ENCODE peak calls at places on chromosomes 2 and 18, in ten cellular contexts. One of them, this sample, is unnamed.
A peak's percentile ranks its signal among the peaks of the same experiment; 100 is the strongest.

GRCh38 chr2:236256601-236257000 is 7.6 kb downstream of the ASB18 start:
- DNase-seq in coronary artery: no peak
- DNase-seq in BE2C: no peak
- DNase-seq in cardiac muscle cell: no peak
- DNase-seq in transverse colon: no peak
- DNase-seq in psoas muscle: no peak
- DNase-seq in cardiac fibroblast: no peak
- DNase-seq in fibroblast of lung: no peak
- DNase-seq in colonic mucosa: no peak
- DNase-seq in left lung: no peak
- DNase-seq in this sample: no peak

GRCh38 chr18:79523221-79523737 is 127.5 kb downstream of the NFATC1 start:
- DNase-seq in colonic mucosa: no peak
- DNase-seq in coronary artery: peak; percentile 54
- DNase-seq in transverse colon: no peak
- DNase-seq in BE2C: no peak
- DNase-seq in cardiac fibroblast: no peak
- DNase-seq in left lung: peak; percentile 10
- DNase-seq in fibroblast of lung: no peak
- DNase-seq in psoas muscle: no peak
- DNase-seq in cardiac muscle cell: no peak
- DNase-seq in this sample: no peak

GRCh38 chr2:189341077-189341476 is 100.2 kb upstream of the WDR75 start:
- DNase-seq in transverse colon: no peak
- DNase-seq in colonic mucosa: no peak
- DNase-seq in BE2C: no peak
- DNase-seq in cardiac fibroblast: no peak
- DNase-seq in cardiac muscle cell: no peak
- DNase-seq in coronary artery: no peak
- DNase-seq in fibroblast of lung: no peak
- DNase-seq in psoas muscle: no peak
- DNase-seq in left lung: no peak
- DNase-seq in this sample: no peak

GRCh38 chr2:237465515-237466227 is 21.4 kb upstream of the MLPH start:
- DNase-seq in coronary artery: peak; percentile 62
- DNase-seq in left lung: no peak
- DNase-seq in psoas muscle: no peak
- DNase-seq in cardiac muscle cell: peak; percentile 94
- DNase-seq in BE2C: no peak
- DNase-seq in fibroblast of lung: peak; percentile 99
- DNase-seq in transverse colon: no peak
- DNase-seq in colonic mucosa: no peak
- DNase-seq in cardiac fibroblast: peak; percentile 99
- DNase-seq in this sample: peak; percentile 94

GRCh38 chr2:66122491-66122890 is 312.4 kb upstream of the MEIS1 start:
- DNase-seq in left lung: no peak
- DNase-seq in fibroblast of lung: no peak
- DNase-seq in psoas muscle: no peak
- DNase-seq in BE2C: no peak
- DNase-seq in cardiac muscle cell: no peak
- DNase-seq in cardiac fibroblast: no peak
- DNase-seq in coronary artery: no peak
- DNase-seq in transverse colon: no peak
- DNase-seq in colonic mucosa: no peak
- DNase-seq in this sample: no peak

GRCh38 chr2:54597153-54597827 is 126.2 kb upstream of the EML6 start:
- DNase-seq in left lung: no peak
- DNase-seq in cardiac muscle cell: peak; percentile 49
- DNase-seq in cardiac fibroblast: peak; percentile 51
- DNase-seq in psoas muscle: peak; percentile 74
- DNase-seq in coronary artery: no peak
- DNase-seq in colonic mucosa: peak; percentile 79
- DNase-seq in BE2C: no peak
- DNase-seq in fibroblast of lung: peak; percentile 38
- DNase-seq in transverse colon: peak; percentile 68
- DNase-seq in this sample: no peak

GRCh38 chr2:128510701-128511100 is 192.0 kb upstream of the HS6ST1 start:
- DNase-seq in BE2C: no peak
- DNase-seq in cardiac fibroblast: peak; percentile 51
- DNase-seq in left lung: no peak
- DNase-seq in transverse colon: no peak
- DNase-seq in psoas muscle: no peak
- DNase-seq in fibroblast of lung: peak; percentile 87
- DNase-seq in coronary artery: no peak
- DNase-seq in cardiac muscle cell: peak; percentile 43
- DNase-seq in colonic mucosa: no peak
- DNase-seq in this sample: peak; percentile 69

GRCh38 chr18:45528712-45529336 is 86.5 kb upstream of the SLC14A2 start:
- DNase-seq in fibroblast of lung: peak; percentile 17
- DNase-seq in left lung: no peak
- DNase-seq in cardiac muscle cell: no peak
- DNase-seq in coronary artery: no peak
- DNase-seq in transverse colon: no peak
- DNase-seq in cardiac fibroblast: no peak
- DNase-seq in psoas muscle: no peak
- DNase-seq in colonic mucosa: no peak
- DNase-seq in BE2C: no peak
- DNase-seq in this sample: no peak

GRCh38 chr2:50963734-50964133 is 68.2 kb downstream of the NRXN1 start:
- DNase-seq in transverse colon: no peak
- DNase-seq in cardiac fibroblast: no peak
- DNase-seq in psoas muscle: no peak
- DNase-seq in cardiac muscle cell: no peak
- DNase-seq in fibroblast of lung: no peak
- DNase-seq in coronary artery: no peak
- DNase-seq in left lung: no peak
- DNase-seq in colonic mucosa: no peak
- DNase-seq in BE2C: no peak
- DNase-seq in this sample: no peak

GRCh38 chr2:190599073-190599472 is 49.8 kb upstream of the NAB1 start:
- DNase-seq in psoas muscle: no peak
- DNase-seq in coronary artery: no peak
- DNase-seq in cardiac fibroblast: peak; percentile 51
- DNase-seq in colonic mucosa: no peak
- DNase-seq in fibroblast of lung: no peak
- DNase-seq in cardiac muscle cell: peak; percentile 25
- DNase-seq in BE2C: no peak
- DNase-seq in left lung: no peak
- DNase-seq in transverse colon: no peak
- DNase-seq in this sample: no peak

GRCh38 chr2:240789501-240790369 is 30.3 kb downstream of the KIF1A start:
- DNase-seq in fibroblast of lung: no peak
- DNase-seq in cardiac fibroblast: no peak
- DNase-seq in transverse colon: no peak
- DNase-seq in colonic mucosa: no peak
- DNase-seq in psoas muscle: peak; percentile 34
- DNase-seq in BE2C: peak; percentile 9
- DNase-seq in coronary artery: no peak
- DNase-seq in cardiac muscle cell: no peak
- DNase-seq in left lung: no peak
- DNase-seq in this sample: no peak

GRCh38 chr2:10924859-10925258 is 13.1 kb downstream of the KCNF1 start:
- DNase-seq in colonic mucosa: no peak
- DNase-seq in cardiac muscle cell: no peak
- DNase-seq in BE2C: no peak
- DNase-seq in coronary artery: no peak
- DNase-seq in transverse colon: no peak
- DNase-seq in psoas muscle: no peak
- DNase-seq in left lung: no peak
- DNase-seq in fibroblast of lung: no peak
- DNase-seq in cardiac fibroblast: no peak
- DNase-seq in this sample: no peak

GRCh38 chr2:105798595-105798994 is 53.9 kb downstream of the NCK2 start:
- DNase-seq in psoas muscle: no peak
- DNase-seq in left lung: no peak
- DNase-seq in transverse colon: no peak
- DNase-seq in coronary artery: no peak
- DNase-seq in cardiac muscle cell: no peak
- DNase-seq in colonic mucosa: no peak
- DNase-seq in fibroblast of lung: no peak
- DNase-seq in BE2C: no peak
- DNase-seq in cardiac fibroblast: no peak
- DNase-seq in this sample: no peak

GRCh38 chr2:221429741-221430491 is 142.2 kb downstream of the EPHA4 start:
- DNase-seq in cardiac fibroblast: no peak
- DNase-seq in colonic mucosa: no peak
- DNase-seq in cardiac muscle cell: peak; percentile 14
- DNase-seq in BE2C: no peak
- DNase-seq in transverse colon: peak; percentile 19
- DNase-seq in left lung: no peak
- DNase-seq in psoas muscle: peak; percentile 44
- DNase-seq in coronary artery: no peak
- DNase-seq in fibroblast of lung: no peak
- DNase-seq in this sample: no peak

GRCh38 chr2:133717497-133717896 is 149.2 kb upstream of the NCKAP5 start:
- DNase-seq in psoas muscle: no peak
- DNase-seq in colonic mucosa: no peak
- DNase-seq in cardiac fibroblast: no peak
- DNase-seq in cardiac muscle cell: no peak
- DNase-seq in transverse colon: no peak
- DNase-seq in BE2C: no peak
- DNase-seq in fibroblast of lung: no peak
- DNase-seq in coronary artery: no peak
- DNase-seq in left lung: no peak
- DNase-seq in this sample: no peak

GRCh38 chr2:36618381-36618780 is 20.4 kb upstream of the FEZ2 start:
- DNase-seq in transverse colon: no peak
- DNase-seq in psoas muscle: no peak
- DNase-seq in fibroblast of lung: peak; percentile 76
- DNase-seq in cardiac fibroblast: peak; percentile 90
- DNase-seq in colonic mucosa: peak; percentile 31
- DNase-seq in cardiac muscle cell: peak; percentile 79
- DNase-seq in coronary artery: no peak
- DNase-seq in BE2C: peak; percentile 76
- DNase-seq in left lung: no peak
- DNase-seq in this sample: peak; percentile 47

DNA sequence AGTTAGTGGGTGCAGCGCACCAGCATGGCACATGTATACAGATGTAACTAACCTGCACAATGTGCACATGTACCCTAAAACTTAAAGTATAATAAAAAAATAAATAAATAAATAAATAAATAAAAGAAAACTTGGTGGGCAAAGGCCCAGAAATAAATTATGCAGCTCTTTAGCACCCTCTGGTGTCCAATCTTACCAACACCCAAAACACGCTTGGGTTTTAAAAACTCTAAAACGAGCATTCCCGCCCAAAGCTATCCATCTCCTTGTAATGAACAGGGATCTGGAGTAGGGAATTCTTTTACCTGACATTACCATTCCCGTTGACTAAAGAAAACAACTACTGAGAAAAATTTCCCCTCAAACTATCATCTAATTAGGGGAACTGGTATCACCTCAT is 2005.9 kb upstream of the CELF4 start:
- DNase-seq in psoas muscle: no peak
- DNase-seq in left lung: no peak
- DNase-seq in BE2C: no peak
- DNase-seq in colonic mucosa: no peak
- DNase-seq in coronary artery: no peak
- DNase-seq in fibroblast of lung: peak; percentile 49
- DNase-seq in cardiac muscle cell: peak; percentile 54
- DNase-seq in cardiac fibroblast: peak; percentile 45
- DNase-seq in transverse colon: no peak
- DNase-seq in this sample: peak; percentile 52
- TF ChIP-seq CTCF in psoas muscle: no peak
- TF ChIP-seq CTCF in left lung: peak; percentile 24
- TF ChIP-seq CTCF in BE2C: peak; percentile 16
- TF ChIP-seq CTCF in colonic mucosa: peak; percentile 29
- TF ChIP-seq CTCF in coronary artery: no peak
- TF ChIP-seq CTCF in fibroblast of lung: peak; percentile 36
- TF ChIP-seq CTCF in cardiac muscle cell: peak; percentile 30
- TF ChIP-seq CTCF in cardiac fibroblast: peak; percentile 28
- TF ChIP-seq CTCF in transverse colon: peak; percentile 27
- TF ChIP-seq CTCF in this sample: peak; percentile 27

GRCh38 chr2:18557121-18557520 is 3.3 kb downstream of the RDH14 start:
- DNase-seq in psoas muscle: no peak
- DNase-seq in fibroblast of lung: no peak
- DNase-seq in left lung: no peak
- DNase-seq in coronary artery: no peak
- DNase-seq in BE2C: no peak
- DNase-seq in cardiac fibroblast: no peak
- DNase-seq in transverse colon: no peak
- DNase-seq in colonic mucosa: no peak
- DNase-seq in cardiac muscle cell: no peak
- DNase-seq in this sample: no peak
- H3K4me3 ChIP-seq in psoas muscle: no peak overlapping the region
- H3K4me3 ChIP-seq in fibroblast of lung: no peak overlapping the region
- H3K4me3 ChIP-seq in left lung: no peak overlapping the region
- H3K4me3 ChIP-seq in coronary artery: peak overlapping the region; percentile 10
- H3K4me3 ChIP-seq in BE2C: no peak overlapping the region
- H3K4me3 ChIP-seq in cardiac fibroblast: no peak overlapping the region
- H3K4me3 ChIP-seq in transverse colon: no peak overlapping the region
- H3K4me3 ChIP-seq in colonic mucosa: no peak overlapping the region
- H3K4me3 ChIP-seq in cardiac muscle cell: no peak overlapping the region
- H3K4me3 ChIP-seq in this sample: no peak overlapping the region

DNA sequence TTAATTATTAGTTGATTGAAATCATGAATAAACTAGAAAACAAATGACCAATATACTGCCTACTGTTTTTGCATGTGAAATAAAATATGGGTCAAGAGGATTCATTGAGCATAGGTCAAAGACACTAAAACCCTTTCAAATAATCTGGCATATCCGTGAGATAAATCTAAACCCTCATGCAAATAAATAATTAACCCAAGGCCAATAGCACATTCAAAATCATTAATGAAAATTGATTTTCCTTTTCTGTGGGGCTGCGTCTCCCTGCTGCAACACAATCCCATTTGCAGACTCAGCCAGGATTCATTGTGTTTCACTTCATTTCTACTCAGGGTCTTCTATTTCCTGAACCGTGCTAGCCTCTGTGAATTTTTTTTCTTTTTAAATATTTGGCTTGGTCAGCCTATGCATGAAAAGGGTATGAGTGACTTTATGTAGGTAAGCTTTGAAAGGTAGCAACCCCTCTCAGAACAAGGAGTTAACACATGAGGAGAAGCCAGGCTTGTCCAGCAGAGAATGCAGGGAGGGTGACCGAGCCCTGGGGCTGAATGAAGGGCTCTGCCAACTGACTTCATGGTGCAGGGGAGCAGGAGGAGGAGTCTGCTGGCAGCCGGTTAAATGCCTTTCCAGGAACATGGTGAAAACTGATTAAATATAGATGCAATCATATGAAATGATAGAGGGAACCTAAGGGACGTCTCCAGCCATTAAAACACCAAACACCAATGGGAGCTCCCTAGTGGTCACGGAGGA is 10.3 kb upstream of the CTAGE1 start:
- DNase-seq in BE2C: peak; percentile 19
- DNase-seq in psoas muscle: no peak
- DNase-seq in coronary artery: no peak
- DNase-seq in cardiac fibroblast: no peak
- DNase-seq in colonic mucosa: no peak
- DNase-seq in fibroblast of lung: no peak
- DNase-seq in left lung: no peak
- DNase-seq in transverse colon: no peak
- DNase-seq in cardiac muscle cell: no peak
- DNase-seq in this sample: no peak
- TF ChIP-seq CTCF in BE2C: peak; percentile 22
- TF ChIP-seq CTCF in psoas muscle: no peak
- TF ChIP-seq CTCF in coronary artery: no peak
- TF ChIP-seq CTCF in cardiac fibroblast: no peak
- TF ChIP-seq CTCF in colonic mucosa: no peak
- TF ChIP-seq CTCF in fibroblast of lung: no peak
- TF ChIP-seq CTCF in left lung: no peak
- TF ChIP-seq CTCF in transverse colon: no peak
- TF ChIP-seq CTCF in cardiac muscle cell: no peak
- TF ChIP-seq CTCF in this sample: no peak

GRCh38 chr18:73038336-73038735 is 170.5 kb upstream of the NETO1 start:
- DNase-seq in cardiac fibroblast: no peak
- DNase-seq in transverse colon: no peak
- DNase-seq in cardiac muscle cell: no peak
- DNase-seq in left lung: no peak
- DNase-seq in fibroblast of lung: no peak
- DNase-seq in BE2C: no peak
- DNase-seq in colonic mucosa: no peak
- DNase-seq in coronary artery: no peak
- DNase-seq in psoas muscle: no peak
- DNase-seq in this sample: no peak
- H3K4me3 ChIP-seq in cardiac fibroblast: no peak overlapping the region
- H3K4me3 ChIP-seq in transverse colon: no peak overlapping the region
- H3K4me3 ChIP-seq in cardiac muscle cell: no peak overlapping the region
- H3K4me3 ChIP-seq in left lung: no peak overlapping the region
- H3K4me3 ChIP-seq in fibroblast of lung: no peak overlapping the region
- H3K4me3 ChIP-seq in BE2C: no peak overlapping the region
- H3K4me3 ChIP-seq in colonic mucosa: no peak overlapping the region
- H3K4me3 ChIP-seq in coronary artery: no peak overlapping the region
- H3K4me3 ChIP-seq in psoas muscle: no peak overlapping the region
- H3K4me3 ChIP-seq in this sample: no peak overlapping the region